ENCODE peak calls at places on chromosome 1, in eight cellular contexts. H, W, Z, O, P, D, B and L are unnamed samples.

GRCh38 chr1:201546093-201546492 is 7.2 kb downstream of the NAV1 start:
- DNase-seq in H (no peak), W (no peak), Z (no peak), O (peak; percentile 52), P (no peak), D (no peak), B (no peak), L (no peak)

GRCh38 chr1:30001452-30002039 is 721.8 kb downstream of the MATN1 start:
- DNase-seq in H (no peak), W (no peak), Z (no peak), O (no peak), P (no peak), D (no peak), B (no peak), L (no peak)

GRCh38 chr1:230498704-230499103 is 72.6 kb upstream of the PGBD5 start:
- DNase-seq in H (no peak), W (no peak), Z (no peak), O (no peak), P (no peak), D (no peak), B (no peak), L (no peak)

GRCh38 chr1:229514578-229515275 is 6.6 kb upstream of the NUP133 start:
- DNase-seq in H (peak; percentile 68), W (peak; percentile 68), Z (peak; percentile 60), O (peak; percentile 78), P (peak; percentile 73), D (peak; percentile 67), B (peak; percentile 72), L (no peak)

GRCh38 chr1:6776895-6777294 is 8.4 kb upstream of the CAMTA1 start:
- DNase-seq in H (no peak), W (no peak), Z (no peak), O (no peak), P (no peak), D (no peak), B (no peak), L (no peak)

GRCh38 chr1:204136814-204137213 is 15.0 kb downstream of the ETNK2 start:
- DNase-seq in H (no peak), W (no peak), Z (no peak), O (no peak), P (no peak), D (no peak), B (no peak), L (no peak)

GRCh38 chr1:17688217-17688810 is 66.8 kb upstream of the ACTL8 start:
- DNase-seq in H (no peak), W (no peak), Z (no peak), O (no peak), P (no peak), D (no peak), B (no peak), L (no peak)

GRCh38 chr1:235946570-235946981 is 79.9 kb upstream of the LYST start:
- DNase-seq in H (no peak), W (no peak), Z (no peak), O (peak; percentile 15), P (no peak), D (no peak), B (no peak), L (no peak)

GRCh38 chr1:202958544-202959275 is 598 bp upstream of the ADIPOR1 start:
- DNase-seq in H (no peak), W (no peak), Z (no peak), O (no peak), P (no peak), D (no peak), B (no peak), L (no peak)

GRCh38 chr1:157806431-157807149 is 13.3 kb downstream of the FCRL1 start:
- DNase-seq in H (no peak), W (no peak), Z (no peak), O (no peak), P (no peak), D (no peak), B (no peak), L (peak; percentile 89)

GRCh38 chr1:23664837-23665795 is 26.5 kb upstream of the RPL11 start:
- DNase-seq in H (no peak), W (no peak), Z (peak; percentile 36), O (no peak), P (no peak), D (no peak), B (no peak), L (no peak)

GRCh38 chr1:168179411-168180147 is 817 bp downstream of the TIPRL start:
- DNase-seq in H (no peak), W (no peak), Z (peak; percentile 1), O (peak; percentile 8), P (no peak), D (no peak), B (no peak), L (no peak)

GRCh38 chr1:212700597-212700891 is 904 bp upstream of the BATF3 start:
- DNase-seq in H (no peak), W (peak; percentile 38), Z (peak; percentile 16), O (no peak), P (no peak), D (no peak), B (no peak), L (no peak)

GRCh38 chr1:212699839-212700596 is at the start of gene BATF3:
- DNase-seq in H (peak; percentile 48), W (peak; percentile 43), Z (peak; percentile 67), O (peak; percentile 12), P (peak; percentile 76), D (no peak), B (peak; percentile 61), L (peak; percentile 88)

GRCh38 chr1:212702672-212703071 is 3.0 kb upstream of the BATF3 start:
- DNase-seq in H (no peak), W (no peak), Z (no peak), O (no peak), P (no peak), D (no peak), B (no peak), L (no peak)

GRCh38 chr1:212701910-212702309 is 2.3 kb upstream of the BATF3 start:
- DNase-seq in H (no peak), W (no peak), Z (no peak), O (peak; percentile 18), P (no peak), D (peak; percentile 60), B (no peak), L (no peak)

GRCh38 chr1:212700892-212701819 is 1.5 kb upstream of the BATF3 start:
- DNase-seq in H (peak; percentile 42), W (peak; percentile 59), Z (peak; percentile 58), O (peak; percentile 35), P (peak; percentile 83), D (no peak), B (peak; percentile 36), L (peak; percentile 81)
- TF ChIP-seq CTCF in H (no peak), W (no peak), Z (no peak), O (no peak), P (no peak), D (no peak), B (no peak), L (peak; percentile 20)

DNA sequence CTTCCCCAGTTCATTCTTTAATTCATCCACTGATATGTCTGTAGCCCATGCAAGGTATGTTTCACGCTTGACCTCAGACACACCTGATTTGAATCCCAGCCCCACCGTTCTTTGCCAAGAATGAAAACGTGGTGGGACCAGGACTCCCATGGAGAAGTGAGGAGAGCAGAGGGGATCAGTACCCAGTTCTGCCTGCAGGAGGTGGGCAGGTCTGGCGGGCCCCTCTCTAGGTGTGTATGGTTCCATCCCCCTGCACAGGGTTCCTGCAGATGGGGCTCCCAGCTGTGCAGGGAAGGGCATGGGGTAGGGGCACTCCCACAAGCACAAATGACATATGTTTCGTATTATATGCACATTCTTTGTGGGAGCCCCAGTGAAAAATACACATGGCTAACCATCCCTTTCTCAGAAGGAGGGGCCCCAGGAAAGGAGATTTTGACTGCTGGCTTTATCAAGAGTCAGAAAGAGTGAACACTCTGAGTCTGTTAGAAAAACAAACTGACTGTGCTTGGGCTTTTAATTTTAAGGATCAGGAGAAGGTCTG is 144.6 kb downstream of the PLPP3 start:
- DNase-seq in H (no peak), W (no peak), Z (no peak), O (no peak), P (no peak), D (no peak), B (no peak), L (no peak)
- TF ChIP-seq CTCF in H (no peak), W (no peak), Z (peak; percentile 8), O (no peak), P (no peak), D (no peak), B (no peak), L (no peak)

GRCh38 chr1:103953386-103953785 is 203.7 kb downstream of the AMY1C start:
- DNase-seq in H (no peak), W (no peak), Z (no peak), O (no peak), P (no peak), D (no peak), B (no peak), L (no peak)
- TF ChIP-seq CTCF in H (no peak), W (no peak), Z (no peak), O (no peak), P (no peak), D (no peak), B (no peak), L (no peak)

GRCh38 chr1:8699679-8700078 is 117.8 kb downstream of the RERE start:
- DNase-seq in H (no peak), W (no peak), Z (no peak), O (no peak), P (no peak), D (no peak), B (no peak), L (no peak)

GRCh38 chr1:8706291-8706690 is 111.1 kb downstream of the RERE start:
- DNase-seq in H (no peak), W (no peak), Z (no peak), O (no peak), P (no peak), D (no peak), B (no peak), L (no peak)

GRCh38 chr1:8702121-8702520 is 115.3 kb downstream of the RERE start:
- DNase-seq in H (peak; percentile 64), W (no peak), Z (no peak), O (peak; percentile 61), P (no peak), D (peak; percentile 91), B (peak; percentile 16), L (no peak)

GRCh38 chr1:8705104-8705503 is 112.3 kb downstream of the RERE start:
- DNase-seq in H (no peak), W (no peak), Z (no peak), O (no peak), P (no peak), D (no peak), B (no peak), L (no peak)

GRCh38 chr1:8702848-8703810 is 114.3 kb downstream of the RERE start:
- DNase-seq in H (peak; percentile 86), W (peak; percentile 91), Z (peak; percentile 92), O (peak; percentile 91), P (peak; percentile 95), D (peak; percentile 80), B (peak; percentile 90), L (peak; percentile 96)
- TF ChIP-seq CTCF in H (no peak), W (no peak), Z (no peak), O (no peak), P (no peak), D (no peak), B (no peak), L (no peak)

GRCh38 chr1:206040328-206040727 is 12.6 kb upstream of the RHEX start:
- DNase-seq in H (no peak), W (no peak), Z (no peak), O (no peak), P (no peak), D (no peak), B (no peak), L (no peak)
- TF ChIP-seq CTCF in H (no peak), W (no peak), Z (no peak), O (no peak), P (no peak), D (no peak), B (no peak), L (no peak)

GRCh38 chr1:1264868-1265272 is 8.8 kb downstream of the UBE2J2 start:
- DNase-seq in H (no peak), W (no peak), Z (no peak), O (no peak), P (no peak), D (peak; percentile 70), B (no peak), L (no peak)
- TF ChIP-seq CTCF in H (no peak), W (no peak), Z (peak; percentile 8), O (no peak), P (no peak), D (peak; percentile 53), B (no peak), L (no peak)